ENCODE peak calls at places on chromosome 20, in eight cellular contexts. V is lower lobe of right lung, Q is Panc1, F is fibroblast of lung, A is psoas muscle, C is stomach, S is A549, U is HL-60. B is an unnamed sample.

GRCh38 chr20:50848341-50848808 is 53.5 kb downstream of the BCAS4 start:
- DNase-seq in Q (no peak), S (no peak), A (no peak), F (no peak), V (no peak), U (no peak), C (peak; percentile 52), B (peak; percentile 58)

GRCh38 chr20:5070081-5070480 is 49.7 kb downstream of the PCNA start:
- DNase-seq in S (no peak), V (no peak), A (no peak), U (no peak), Q (no peak), C (no peak), F (no peak), B (no peak)

GRCh38 chr20:12966468-12967085 is 42.2 kb upstream of the SPTLC3 start:
- DNase-seq in U (no peak), V (no peak), Q (no peak), A (no peak), F (peak; percentile 42), S (peak; percentile 61), C (no peak), B (no peak)

GRCh38 chr20:48335421-48336090 is 492.2 kb downstream of the PREX1 start:
- DNase-seq in Q (no peak), C (no peak), U (no peak), A (no peak), S (no peak), F (peak; percentile 7), V (no peak), B (no peak)

GRCh38 chr20:20334489-20334888 is 33.4 kb upstream of the INSM1 start:
- DNase-seq in S (no peak), U (no peak), V (no peak), Q (no peak), A (no peak), C (no peak), F (no peak), B (no peak)

GRCh38 chr20:63686492-63687321 is 9.7 kb upstream of the TNFRSF6B start:
- DNase-seq in Q (no peak), V (peak; percentile 78), S (peak; percentile 69), C (peak; percentile 70), F (peak; percentile 83), A (peak; percentile 78), U (no peak), B (no peak)

GRCh38 chr20:54250691-54251090 is 42.8 kb downstream of the PFDN4 start:
- DNase-seq in F (no peak), Q (no peak), C (no peak), V (no peak), A (no peak), S (no peak), U (no peak), B (no peak)

GRCh38 chr20:54267510-54268003 is 59.7 kb downstream of the PFDN4 start:
- DNase-seq in U (no peak), S (no peak), C (peak; percentile 26), A (no peak), Q (no peak), F (peak; percentile 65), V (no peak), B (peak; percentile 32)

GRCh38 chr20:2283706-2284423 is 11.9 kb upstream of the TGM3 start:
- DNase-seq in S (peak; percentile 42), Q (no peak), A (no peak), U (no peak), F (peak; percentile 75), C (no peak), V (no peak), B (peak; percentile 29)

GRCh38 chr20:12177657-12178293 is 260.1 kb downstream of the BTBD3 start:
- DNase-seq in C (no peak), F (no peak), A (no peak), U (no peak), Q (no peak), S (no peak), V (no peak), B (peak; percentile 4)

GRCh38 chr20:43977252-43977651 is 62.6 kb downstream of the TOX2 start:
- DNase-seq in F (peak; percentile 60), V (no peak), Q (no peak), A (no peak), U (no peak), C (no peak), S (no peak), B (no peak)

GRCh38 chr20:57620274-57620990 is at the start of gene ZBP1:
- DNase-seq in C (peak; percentile 65), U (no peak), S (no peak), A (no peak), F (no peak), Q (no peak), V (peak; percentile 69), B (no peak)
- TF ChIP-seq CTCF in C (no peak), U (no peak), S (no peak), A (no peak), F (no peak), Q (no peak), V (no peak), B (no peak)

GRCh38 chr20:17583126-17583525 is 13.3 kb downstream of the DSTN start:
- DNase-seq in C (no peak), U (no peak), A (no peak), S (no peak), V (no peak), Q (no peak), F (no peak), B (no peak)
- H3K27ac ChIP-seq in C (no peak overlapping the region), U (no peak overlapping the region), A (no peak overlapping the region), S (peak overlapping the region; percentile 65), V (no peak overlapping the region), Q (no peak overlapping the region), F (no peak overlapping the region), B (no peak overlapping the region)

GRCh38 chr20:62401331-62401779 is 5.7 kb downstream of the CABLES2 start:
- DNase-seq in A (no peak), C (no peak), V (no peak), F (no peak), S (peak; percentile 61), U (no peak), Q (no peak), B (no peak)
- TF ChIP-seq CTCF in A (no peak), C (no peak), V (no peak), F (no peak), S (peak; percentile 18), U (no peak), Q (no peak), B (no peak)

GRCh38 chr20:728022-728944 is 40.0 kb downstream of the SLC52A3 start:
- DNase-seq in A (peak; percentile 41), U (peak; percentile 13), S (peak; percentile 80), V (peak; percentile 55), Q (peak; percentile 17), F (peak; percentile 37), C (peak; percentile 60), B (peak; percentile 20)
- H3K27ac ChIP-seq in A (no peak overlapping the region), U (no peak overlapping the region), S (peak overlapping the region; percentile 90), V (no peak overlapping the region), Q (no peak overlapping the region), F (no peak overlapping the region), C (no peak overlapping the region), B (no peak overlapping the region)

B was measured in pancreas.